ENCODE peak calls at places on chromosomes 6 and 20, in four cellular contexts. Z, V, J and Y are unnamed samples.

GRCh38 chr6:43891072-43891870 is 121.3 kb downstream of the VEGFA start:
- DNase-seq in Z (no peak), V (no peak), J (no peak), Y (no peak)

GRCh38 chr20:46139908-46140482 is 21.9 kb downstream of the CD40 start:
- DNase-seq in Z (no peak), V (no peak), J (no peak), Y (no peak)

GRCh38 chr6:46062312-46062711 is 46.7 kb upstream of the CLIC5 start:
- DNase-seq in Z (no peak), V (no peak), J (no peak), Y (no peak)

GRCh38 chr6:140921366-140922226 is 1211.1 kb upstream of the GJE1 start:
- DNase-seq in Z (peak; percentile 78), V (no peak), J (no peak), Y (peak; percentile 2)

GRCh38 chr6:70270287-70271005 is 32.4 kb downstream of the COL9A1 start:
- DNase-seq in Z (no peak), V (no peak), J (no peak), Y (no peak)

GRCh38 chr20:63260943-63261807 is 6.9 kb upstream of the NKAIN4 start:
- DNase-seq in Z (no peak), V (no peak), J (no peak), Y (no peak)

GRCh38 chr6:455006-455585 is 63.5 kb downstream of the IRF4 start:
- DNase-seq in Z (no peak), V (no peak), J (peak; percentile 43), Y (no peak)

GRCh38 chr6:135280375-135281136 is 99.4 kb downstream of the MYB start:
- DNase-seq in Z (peak; percentile 99), V (no peak), J (no peak), Y (no peak)

GRCh38 chr6:88704980-88705379 is 258.4 kb downstream of the RNGTT start:
- DNase-seq in Z (no peak), V (no peak), J (no peak), Y (no peak)

GRCh38 chr20:50695144-50695872 is 4.0 kb upstream of the RIPOR3 start:
- DNase-seq in Z (no peak), V (no peak), J (no peak), Y (no peak)

GRCh38 chr20:9035129-9035528 is 33.8 kb upstream of the PLCB4 start:
- DNase-seq in Z (no peak), V (no peak), J (no peak), Y (peak; percentile 34)

GRCh38 chr20:36847009-36847709 is 28.8 kb upstream of the TLDC2 start:
- DNase-seq in Z (no peak), V (no peak), J (no peak), Y (no peak)